ENCODE peak calls at places on chromosome 12, in six cellular contexts. One of them, this sample, is unnamed.

GRCh38 chr12:40164034-40164433 is 58.2 kb upstream of the SLC2A13 start:
- DNase-seq in transverse colon: no peak
- DNase-seq in AG10803: no peak
- DNase-seq in Peyer's patch: no peak
- DNase-seq in Caco-2: no peak
- DNase-seq in heart right ventricle: no peak
- DNase-seq in this sample: no peak

GRCh38 chr12:1473418-1473817 is 121.0 kb downstream of the FBXL14 start:
- DNase-seq in transverse colon: peak
- DNase-seq in AG10803: peak
- DNase-seq in Peyer's patch: peak
- DNase-seq in Caco-2: no peak
- DNase-seq in heart right ventricle: no peak
- DNase-seq in this sample: no peak

GRCh38 chr12:43914923-43915468 is 79.1 kb downstream of the TMEM117 start:
- DNase-seq in transverse colon: no peak
- DNase-seq in AG10803: no peak
- DNase-seq in Peyer's patch: no peak
- DNase-seq in Caco-2: no peak
- DNase-seq in heart right ventricle: no peak
- DNase-seq in this sample: no peak

GRCh38 chr12:78641837-78642423 is 222.6 kb upstream of the SYT1 start:
- DNase-seq in transverse colon: no peak
- DNase-seq in AG10803: peak
- DNase-seq in Peyer's patch: no peak
- DNase-seq in Caco-2: no peak
- DNase-seq in heart right ventricle: no peak
- DNase-seq in this sample: no peak

GRCh38 chr12:104708891-104709290 is 249.2 kb downstream of the SLC41A2 start:
- DNase-seq in transverse colon: no peak
- DNase-seq in AG10803: no peak
- DNase-seq in Peyer's patch: no peak
- DNase-seq in Caco-2: no peak
- DNase-seq in heart right ventricle: no peak
- DNase-seq in this sample: no peak

GRCh38 chr12:2052861-2053674 is at the start of gene CACNA1C:
- DNase-seq in transverse colon: peak
- DNase-seq in AG10803: peak
- DNase-seq in Peyer's patch: no peak
- DNase-seq in Caco-2: no peak
- DNase-seq in heart right ventricle: peak
- DNase-seq in this sample: peak

GRCh38 chr12:52213541-52214420 is 19.3 kb upstream of the KRT7 start:
- DNase-seq in transverse colon: peak
- DNase-seq in AG10803: peak
- DNase-seq in Peyer's patch: no peak
- DNase-seq in Caco-2: peak
- DNase-seq in heart right ventricle: peak
- DNase-seq in this sample: peak

GRCh38 chr12:121295123-121295745 is 1.3 kb downstream of the CAMKK2 start:
- DNase-seq in transverse colon: no peak
- DNase-seq in AG10803: no peak
- DNase-seq in Peyer's patch: no peak
- DNase-seq in Caco-2: no peak
- DNase-seq in heart right ventricle: no peak
- DNase-seq in this sample: no peak

GRCh38 chr12:130203151-130203550 is 40.9 kb downstream of the FZD10 start:
- DNase-seq in transverse colon: no peak
- DNase-seq in AG10803: no peak
- DNase-seq in Peyer's patch: no peak
- DNase-seq in Caco-2: no peak
- DNase-seq in heart right ventricle: no peak
- DNase-seq in this sample: no peak

GRCh38 chr12:98870521-98870920 is 225.4 kb downstream of the APAF1 start:
- DNase-seq in transverse colon: no peak
- DNase-seq in AG10803: no peak
- DNase-seq in Peyer's patch: no peak
- DNase-seq in Caco-2: no peak
- DNase-seq in heart right ventricle: no peak
- DNase-seq in this sample: no peak

GRCh38 chr12:111673503-111673902 is 12.3 kb downstream of the BRAP start:
- DNase-seq in transverse colon: no peak
- DNase-seq in AG10803: peak
- DNase-seq in Peyer's patch: no peak
- DNase-seq in Caco-2: no peak
- DNase-seq in heart right ventricle: no peak
- DNase-seq in this sample: peak

GRCh38 chr12:130859128-130859527 is 12.7 kb upstream of the RAN start:
- DNase-seq in transverse colon: no peak
- DNase-seq in AG10803: no peak
- DNase-seq in Peyer's patch: no peak
- DNase-seq in Caco-2: no peak
- DNase-seq in heart right ventricle: no peak
- DNase-seq in this sample: no peak

GRCh38 chr12:131226345-131227265 is 272.9 kb downstream of the ADGRD1 start:
- DNase-seq in transverse colon: no peak
- DNase-seq in AG10803: no peak
- DNase-seq in Peyer's patch: no peak
- DNase-seq in Caco-2: no peak
- DNase-seq in heart right ventricle: no peak
- DNase-seq in this sample: no peak

GRCh38 chr12:105382771-105383632 is 52.5 kb downstream of the C12orf75 start:
- DNase-seq in transverse colon: no peak
- DNase-seq in AG10803: peak
- DNase-seq in Peyer's patch: no peak
- DNase-seq in Caco-2: no peak
- DNase-seq in heart right ventricle: peak
- DNase-seq in this sample: peak

GRCh38 chr12:95548539-95549391 is 2.5 kb downstream of the USP44 start:
- DNase-seq in transverse colon: peak
- DNase-seq in AG10803: no peak
- DNase-seq in Peyer's patch: peak
- DNase-seq in Caco-2: no peak
- DNase-seq in heart right ventricle: peak
- DNase-seq in this sample: peak

GRCh38 chr12:132523576-132524331 is 33.8 kb downstream of the FBRSL1 start:
- DNase-seq in transverse colon: peak
- DNase-seq in AG10803: peak
- DNase-seq in Peyer's patch: peak
- DNase-seq in Caco-2: peak
- DNase-seq in heart right ventricle: peak
- DNase-seq in this sample: peak

GRCh38 chr12:125376422-125376821 is 311.2 kb downstream of the AACS start:
- DNase-seq in transverse colon: no peak
- DNase-seq in AG10803: no peak
- DNase-seq in Peyer's patch: no peak
- DNase-seq in Caco-2: no peak
- DNase-seq in heart right ventricle: no peak
- DNase-seq in this sample: no peak

GRCh38 chr12:132513070-132513398 is 23.1 kb downstream of the FBRSL1 start:
- DNase-seq in transverse colon: no peak
- DNase-seq in AG10803: peak
- DNase-seq in Peyer's patch: no peak
- DNase-seq in Caco-2: no peak
- DNase-seq in heart right ventricle: no peak
- DNase-seq in this sample: peak

GRCh38 chr12:5830121-5830520 is 114.9 kb downstream of the ANO2 start:
- DNase-seq in transverse colon: no peak
- DNase-seq in AG10803: no peak
- DNase-seq in Peyer's patch: no peak
- DNase-seq in Caco-2: no peak
- DNase-seq in heart right ventricle: no peak
- DNase-seq in this sample: no peak

GRCh38 chr12:102763016-102763415 is 154.0 kb downstream of the PAH start:
- DNase-seq in transverse colon: no peak
- DNase-seq in AG10803: no peak
- DNase-seq in Peyer's patch: no peak
- DNase-seq in Caco-2: no peak
- DNase-seq in heart right ventricle: no peak
- DNase-seq in this sample: no peak

GRCh38 chr12:121062391-121063045 is 23.5 kb upstream of the OASL start:
- DNase-seq in transverse colon: no peak
- DNase-seq in AG10803: no peak
- DNase-seq in Peyer's patch: no peak
- DNase-seq in Caco-2: no peak
- DNase-seq in heart right ventricle: no peak
- DNase-seq in this sample: no peak

GRCh38 chr12:90124289-90124688 is 415.7 kb upstream of the ATP2B1 start:
- DNase-seq in transverse colon: no peak
- DNase-seq in AG10803: peak
- DNase-seq in Peyer's patch: no peak
- DNase-seq in Caco-2: no peak
- DNase-seq in heart right ventricle: no peak
- DNase-seq in this sample: peak

GRCh38 chr12:83954939-83955601 is 957.5 kb downstream of the SLC6A15 start:
- DNase-seq in transverse colon: no peak
- DNase-seq in AG10803: no peak
- DNase-seq in Peyer's patch: no peak
- DNase-seq in Caco-2: no peak
- DNase-seq in heart right ventricle: no peak
- DNase-seq in this sample: no peak

GRCh38 chr12:43115441-43116160 is 436.4 kb downstream of the ADAMTS20 start:
- DNase-seq in transverse colon: no peak
- DNase-seq in AG10803: no peak
- DNase-seq in Peyer's patch: no peak
- DNase-seq in Caco-2: no peak
- DNase-seq in heart right ventricle: no peak
- DNase-seq in this sample: no peak

GRCh38 chr12:100106861-100107260 is 35.8 kb downstream of the BLTP3B start:
- DNase-seq in transverse colon: no peak
- DNase-seq in AG10803: no peak
- DNase-seq in Peyer's patch: no peak
- DNase-seq in Caco-2: no peak
- DNase-seq in heart right ventricle: no peak
- DNase-seq in this sample: no peak

GRCh38 chr12:132169376-132169775 is 25.1 kb downstream of the NOC4L start:
- DNase-seq in transverse colon: no peak
- DNase-seq in AG10803: no peak
- DNase-seq in Peyer's patch: no peak
- DNase-seq in Caco-2: no peak
- DNase-seq in heart right ventricle: no peak
- DNase-seq in this sample: no peak

GRCh38 chr12:104720346-104721064 is 237.6 kb downstream of the SLC41A2 start:
- DNase-seq in transverse colon: peak
- DNase-seq in AG10803: peak
- DNase-seq in Peyer's patch: peak
- DNase-seq in Caco-2: no peak
- DNase-seq in heart right ventricle: no peak
- DNase-seq in this sample: peak

GRCh38 chr12:48865141-48865440 is 579 bp downstream of the RND1 start:
- DNase-seq in transverse colon: no peak
- DNase-seq in AG10803: no peak
- DNase-seq in Peyer's patch: no peak
- DNase-seq in Caco-2: no peak
- DNase-seq in heart right ventricle: no peak
- DNase-seq in this sample: no peak

GRCh38 chr12:48861111-48861510 is 4.6 kb downstream of the RND1 start:
- DNase-seq in transverse colon: no peak
- DNase-seq in AG10803: no peak
- DNase-seq in Peyer's patch: no peak
- DNase-seq in Caco-2: no peak
- DNase-seq in heart right ventricle: no peak
- DNase-seq in this sample: no peak

GRCh38 chr12:48865441-48866290 is at the start of gene RND1:
- DNase-seq in transverse colon: peak
- DNase-seq in AG10803: peak
- DNase-seq in Peyer's patch: peak
- DNase-seq in Caco-2: peak
- DNase-seq in heart right ventricle: peak
- DNase-seq in this sample: peak

GRCh38 chr12:48862691-48863090 is 3.0 kb downstream of the RND1 start:
- DNase-seq in transverse colon: no peak
- DNase-seq in AG10803: no peak
- DNase-seq in Peyer's patch: no peak
- DNase-seq in Caco-2: no peak
- DNase-seq in heart right ventricle: no peak
- DNase-seq in this sample: no peak

DNA sequence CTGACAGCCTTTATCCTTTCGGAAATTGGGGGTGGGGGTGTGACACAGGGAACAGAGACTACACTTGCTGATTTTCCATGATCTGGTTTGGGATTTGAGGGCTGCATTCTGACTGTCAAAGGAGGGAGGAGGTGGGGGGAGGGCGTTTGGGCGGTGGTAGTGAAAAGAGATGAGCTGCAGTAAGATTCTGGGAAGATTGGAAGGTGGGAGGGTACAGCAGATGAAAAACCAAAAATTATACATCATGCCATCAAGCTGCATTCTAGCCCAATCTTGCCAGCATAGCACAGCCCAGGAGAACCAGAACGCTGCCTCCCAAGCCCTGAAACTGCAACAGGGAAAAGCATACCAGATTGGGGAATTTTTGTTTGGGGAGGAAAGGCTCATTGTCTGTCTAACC is 2.4 kb downstream of the RND1 start:
- DNase-seq in transverse colon: no peak
- DNase-seq in AG10803: no peak
- DNase-seq in Peyer's patch: no peak
- DNase-seq in Caco-2: no peak
- DNase-seq in heart right ventricle: no peak
- DNase-seq in this sample: no peak
- H3K4me3 ChIP-seq in transverse colon: no peak
- H3K4me3 ChIP-seq in AG10803: no peak
- H3K4me3 ChIP-seq in Peyer's patch: no peak
- H3K4me3 ChIP-seq in Caco-2: no peak
- H3K4me3 ChIP-seq in heart right ventricle: no peak
- H3K4me3 ChIP-seq in this sample: no peak

GRCh38 chr12:71666259-71666658 is 2.2 kb downstream of the THAP2 start:
- DNase-seq in transverse colon: no peak
- DNase-seq in AG10803: no peak
- DNase-seq in Peyer's patch: no peak
- DNase-seq in Caco-2: no peak
- DNase-seq in heart right ventricle: no peak
- DNase-seq in this sample: no peak
- H3K4me3 ChIP-seq in transverse colon: no peak
- H3K4me3 ChIP-seq in AG10803: no peak
- H3K4me3 ChIP-seq in Peyer's patch: no peak
- H3K4me3 ChIP-seq in Caco-2: no peak
- H3K4me3 ChIP-seq in heart right ventricle: no peak
- H3K4me3 ChIP-seq in this sample: no peak

DNA sequence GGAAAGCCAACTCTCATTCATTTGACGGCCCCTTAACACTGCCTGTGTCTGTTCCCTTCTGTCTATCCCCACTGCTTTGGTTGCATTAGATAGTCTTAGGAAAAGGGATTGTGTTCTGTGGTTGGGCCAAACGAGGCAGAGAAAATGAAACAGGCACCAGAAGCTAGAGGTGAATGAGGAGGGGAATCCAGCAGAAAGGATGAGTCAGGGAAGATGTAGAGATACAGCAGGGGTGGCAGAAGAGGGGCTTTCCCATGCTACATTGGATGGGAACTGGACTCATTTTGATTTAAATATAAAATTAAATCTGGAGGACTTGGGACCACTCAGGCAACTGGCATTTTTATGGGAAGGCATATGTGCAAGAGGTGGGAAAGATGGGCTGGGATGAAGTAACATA is 43.3 kb downstream of the OTOGL start:
- DNase-seq in transverse colon: no peak
- DNase-seq in AG10803: no peak
- DNase-seq in Peyer's patch: no peak
- DNase-seq in Caco-2: no peak
- DNase-seq in heart right ventricle: no peak
- DNase-seq in this sample: no peak
- H3K4me3 ChIP-seq in transverse colon: no peak
- H3K4me3 ChIP-seq in AG10803: no peak
- H3K4me3 ChIP-seq in Peyer's patch: no peak
- H3K4me3 ChIP-seq in Caco-2: no peak
- H3K4me3 ChIP-seq in heart right ventricle: no peak
- H3K4me3 ChIP-seq in this sample: no peak

GRCh38 chr12:119695034-119695433 is 27.1 kb downstream of the PRKAB1 start:
- DNase-seq in transverse colon: no peak
- DNase-seq in AG10803: no peak
- DNase-seq in Peyer's patch: no peak
- DNase-seq in Caco-2: no peak
- DNase-seq in heart right ventricle: no peak
- DNase-seq in this sample: no peak
- H3K4me3 ChIP-seq in transverse colon: no peak
- H3K4me3 ChIP-seq in AG10803: no peak
- H3K4me3 ChIP-seq in Peyer's patch: no peak
- H3K4me3 ChIP-seq in Caco-2: no peak
- H3K4me3 ChIP-seq in heart right ventricle: no peak
- H3K4me3 ChIP-seq in this sample: no peak